ENCODE peak calls at places on chromosomes 5 and 9, in seven cellular contexts. One of them, this sample, is unnamed.

GRCh38 chr5:160539431-160539830 is 117.8 kb downstream of the PTTG1 start:
- DNase-seq in H1: no peak
- DNase-seq in neuronal stem cell: no peak
- DNase-seq in IMR-90: no peak
- DNase-seq in H9: no peak
- DNase-seq in mesendoderm: no peak
- DNase-seq in mesenchymal stem cell: no peak
- DNase-seq in this sample: no peak

GRCh38 chr9:121439711-121440110 is 59.9 kb downstream of the GGTA1 start:
- DNase-seq in H1: no peak
- DNase-seq in neuronal stem cell: no peak
- DNase-seq in IMR-90: peak
- DNase-seq in H9: no peak
- DNase-seq in mesendoderm: no peak
- DNase-seq in mesenchymal stem cell: peak
- DNase-seq in this sample: peak

GRCh38 chr9:106920701-106921283 is 57.8 kb downstream of the ZNF462 start:
- DNase-seq in H1: no peak
- DNase-seq in neuronal stem cell: peak
- DNase-seq in IMR-90: peak
- DNase-seq in H9: no peak
- DNase-seq in mesendoderm: peak
- DNase-seq in mesenchymal stem cell: peak
- DNase-seq in this sample: no peak

GRCh38 chr9:112473986-112474385 is 12.6 kb upstream of the KIAA1958 start:
- DNase-seq in H1: no peak
- DNase-seq in neuronal stem cell: no peak
- DNase-seq in IMR-90: no peak
- DNase-seq in H9: no peak
- DNase-seq in mesendoderm: no peak
- DNase-seq in mesenchymal stem cell: no peak
- DNase-seq in this sample: no peak

GRCh38 chr9:87107072-87107471 is 159.8 kb upstream of the GAS1 start:
- DNase-seq in H1: peak
- DNase-seq in neuronal stem cell: no peak
- DNase-seq in IMR-90: peak
- DNase-seq in H9: peak
- DNase-seq in mesendoderm: peak
- DNase-seq in mesenchymal stem cell: no peak
- DNase-seq in this sample: peak

GRCh38 chr9:108040783-108041182 is 551.2 kb upstream of the KLF4 start:
- DNase-seq in H1: no peak
- DNase-seq in neuronal stem cell: no peak
- DNase-seq in IMR-90: peak
- DNase-seq in H9: no peak
- DNase-seq in mesendoderm: no peak
- DNase-seq in mesenchymal stem cell: peak
- DNase-seq in this sample: peak

GRCh38 chr5:50343715-50344114 is 97.4 kb downstream of the EMB start:
- DNase-seq in H1: no peak
- DNase-seq in neuronal stem cell: no peak
- DNase-seq in IMR-90: no peak
- DNase-seq in H9: no peak
- DNase-seq in mesendoderm: no peak
- DNase-seq in mesenchymal stem cell: no peak
- DNase-seq in this sample: no peak

GRCh38 chr5:113167985-113168384 is 191.4 kb downstream of the DCP2 start:
- DNase-seq in H1: no peak
- DNase-seq in neuronal stem cell: no peak
- DNase-seq in IMR-90: no peak
- DNase-seq in H9: no peak
- DNase-seq in mesendoderm: no peak
- DNase-seq in mesenchymal stem cell: no peak
- DNase-seq in this sample: no peak

GRCh38 chr9:133127340-133127981 is 6.4 kb upstream of the RALGDS start:
- DNase-seq in H1: no peak
- DNase-seq in neuronal stem cell: no peak
- DNase-seq in IMR-90: no peak
- DNase-seq in H9: no peak
- DNase-seq in mesendoderm: no peak
- DNase-seq in mesenchymal stem cell: no peak
- DNase-seq in this sample: peak

GRCh38 chr5:132238169-132238744 is 10.6 kb upstream of the P4HA2 start:
- DNase-seq in H1: no peak
- DNase-seq in neuronal stem cell: peak
- DNase-seq in IMR-90: peak
- DNase-seq in H9: peak
- DNase-seq in mesendoderm: peak
- DNase-seq in mesenchymal stem cell: peak
- DNase-seq in this sample: peak

GRCh38 chr9:2574215-2574614 is 47.4 kb upstream of the VLDLR start:
- DNase-seq in H1: no peak
- DNase-seq in neuronal stem cell: no peak
- DNase-seq in IMR-90: no peak
- DNase-seq in H9: no peak
- DNase-seq in mesendoderm: no peak
- DNase-seq in mesenchymal stem cell: no peak
- DNase-seq in this sample: no peak

GRCh38 chr5:1521671-1522600 is 1.8 kb downstream of the LPCAT1 start:
- DNase-seq in H1: no peak
- DNase-seq in neuronal stem cell: no peak
- DNase-seq in IMR-90: peak
- DNase-seq in H9: peak
- DNase-seq in mesendoderm: peak
- DNase-seq in mesenchymal stem cell: peak
- DNase-seq in this sample: peak

GRCh38 chr5:149903441-149903840 is 41.2 kb downstream of the PDE6A start:
- DNase-seq in H1: no peak
- DNase-seq in neuronal stem cell: no peak
- DNase-seq in IMR-90: no peak
- DNase-seq in H9: no peak
- DNase-seq in mesendoderm: no peak
- DNase-seq in mesenchymal stem cell: no peak
- DNase-seq in this sample: no peak

GRCh38 chr5:139577689-139578347 is 16.7 kb downstream of the UBE2D2 start:
- DNase-seq in H1: no peak
- DNase-seq in neuronal stem cell: no peak
- DNase-seq in IMR-90: no peak
- DNase-seq in H9: no peak
- DNase-seq in mesendoderm: no peak
- DNase-seq in mesenchymal stem cell: peak
- DNase-seq in this sample: no peak

GRCh38 chr5:139575313-139575646 is 14.1 kb downstream of the UBE2D2 start:
- DNase-seq in H1: no peak
- DNase-seq in neuronal stem cell: no peak
- DNase-seq in IMR-90: no peak
- DNase-seq in H9: no peak
- DNase-seq in mesendoderm: no peak
- DNase-seq in mesenchymal stem cell: no peak
- DNase-seq in this sample: no peak

GRCh38 chr5:139575751-139576150 is 14.6 kb downstream of the UBE2D2 start:
- DNase-seq in H1: no peak
- DNase-seq in neuronal stem cell: no peak
- DNase-seq in IMR-90: no peak
- DNase-seq in H9: no peak
- DNase-seq in mesendoderm: no peak
- DNase-seq in mesenchymal stem cell: no peak
- DNase-seq in this sample: no peak

GRCh38 chr5:139574641-139575312 is 13.6 kb downstream of the UBE2D2 start:
- DNase-seq in H1: no peak
- DNase-seq in neuronal stem cell: no peak
- DNase-seq in IMR-90: peak
- DNase-seq in H9: no peak
- DNase-seq in mesendoderm: peak
- DNase-seq in mesenchymal stem cell: peak
- DNase-seq in this sample: peak

GRCh38 chr5:139578348-139578724 is 17.2 kb downstream of the UBE2D2 start:
- DNase-seq in H1: no peak
- DNase-seq in neuronal stem cell: no peak
- DNase-seq in IMR-90: no peak
- DNase-seq in H9: no peak
- DNase-seq in mesendoderm: no peak
- DNase-seq in mesenchymal stem cell: no peak
- DNase-seq in this sample: no peak
- H4K8ac ChIP-seq in H1: no peak
- H4K8ac ChIP-seq in neuronal stem cell: no peak
- H4K8ac ChIP-seq in IMR-90: no peak
- H4K8ac ChIP-seq in H9: no peak
- H4K8ac ChIP-seq in mesendoderm: no peak
- H4K8ac ChIP-seq in mesenchymal stem cell: no peak
- H4K8ac ChIP-seq in this sample: no peak

DNA sequence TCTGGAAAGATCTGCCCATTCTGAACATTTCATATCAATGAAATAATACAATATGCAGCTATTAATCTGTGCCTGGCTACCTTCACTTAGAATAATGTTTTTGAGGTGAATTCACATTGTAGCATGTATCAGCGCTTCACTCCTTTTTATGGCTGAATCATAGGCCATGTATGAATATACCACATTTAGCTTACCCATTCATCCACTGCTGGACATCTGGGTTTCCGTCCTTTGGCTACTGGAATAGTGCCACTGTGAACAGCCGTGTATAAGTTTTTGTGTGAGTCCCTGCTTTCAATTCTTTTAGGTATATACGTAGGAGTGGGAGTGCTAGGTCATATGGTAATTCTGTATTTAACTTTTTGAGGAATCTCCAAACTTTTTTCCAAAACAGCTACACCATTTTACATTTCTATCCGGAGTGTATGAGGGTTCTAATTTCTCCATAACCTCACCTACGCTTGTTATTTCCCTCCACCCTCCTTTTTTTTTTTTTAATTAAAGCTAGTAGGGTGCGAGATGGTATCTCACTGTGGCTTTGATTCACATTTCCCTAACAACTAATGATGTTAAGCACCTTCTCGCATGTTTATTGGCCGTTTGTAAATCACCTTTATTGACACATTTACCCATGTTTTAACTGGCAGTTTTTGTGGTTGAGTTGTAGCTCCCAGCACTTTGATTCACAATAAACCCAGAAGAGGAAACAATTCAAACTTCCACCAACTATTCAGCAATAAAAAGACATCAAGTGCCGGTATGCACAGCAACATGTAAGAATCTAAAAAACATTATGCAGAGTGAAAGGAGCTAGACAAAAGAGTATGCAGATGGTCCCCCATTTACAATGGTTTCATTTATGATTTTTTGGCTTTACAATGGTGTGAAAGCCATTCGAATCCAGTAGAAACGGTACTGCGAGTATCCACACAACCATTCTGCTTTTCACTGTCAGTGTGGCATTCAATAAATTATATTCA is 8.1 kb downstream of the SEMA4D start:
- DNase-seq in H1: no peak
- DNase-seq in neuronal stem cell: no peak
- DNase-seq in IMR-90: no peak
- DNase-seq in H9: peak
- DNase-seq in mesendoderm: no peak
- DNase-seq in mesenchymal stem cell: no peak
- DNase-seq in this sample: no peak
- H4K8ac ChIP-seq in H1: no peak
- H4K8ac ChIP-seq in neuronal stem cell: no peak
- H4K8ac ChIP-seq in IMR-90: no peak
- H4K8ac ChIP-seq in H9: no peak
- H4K8ac ChIP-seq in mesendoderm: no peak
- H4K8ac ChIP-seq in mesenchymal stem cell: no peak
- H4K8ac ChIP-seq in this sample: no peak

DNA sequence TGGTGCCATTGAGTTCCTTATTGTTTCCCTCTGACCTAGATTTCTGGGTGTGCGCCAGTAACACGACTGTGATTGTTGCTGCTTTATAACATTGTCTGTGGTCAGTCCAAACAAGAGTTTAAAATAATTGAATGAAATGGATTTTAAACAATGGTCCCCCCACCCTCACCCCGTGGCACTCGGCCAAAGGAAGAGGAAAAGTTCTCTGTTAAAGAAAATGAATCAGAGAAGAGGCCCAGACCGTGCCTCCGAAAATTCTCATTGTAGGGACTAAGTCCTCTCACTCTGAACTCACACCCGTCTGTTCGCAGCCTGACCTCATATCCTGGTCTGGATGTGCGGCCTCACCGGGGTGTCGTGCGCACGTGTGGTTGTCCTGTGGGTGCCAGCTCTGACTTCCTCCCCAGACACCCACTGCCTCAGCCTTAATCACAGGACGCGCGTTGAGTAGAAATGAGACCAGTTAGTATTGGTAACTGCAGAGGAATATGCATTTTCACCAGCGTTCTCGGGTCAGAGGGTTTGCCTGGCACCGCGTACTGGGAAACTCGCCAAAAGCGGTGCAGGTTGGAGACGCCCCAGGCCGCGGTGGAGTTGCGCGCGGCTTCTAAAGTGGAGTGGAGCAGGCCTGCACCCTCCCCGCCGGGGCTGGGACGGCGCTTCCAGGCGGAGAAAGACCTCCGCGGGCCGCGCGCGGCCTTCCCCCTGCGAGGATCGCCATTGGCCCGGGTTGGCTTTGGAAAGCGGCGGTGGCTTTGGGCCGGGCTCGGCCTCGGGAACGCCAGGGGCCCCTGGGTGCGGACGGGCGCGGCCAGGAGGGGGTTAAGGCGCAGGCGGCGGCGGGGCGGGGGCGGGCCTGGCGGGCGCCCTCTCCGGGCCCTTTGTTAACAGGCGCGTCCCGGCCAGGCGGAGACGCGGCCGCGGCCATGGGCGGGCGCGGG is at the start of gene ABL1:
- DNase-seq in H1: no peak
- DNase-seq in neuronal stem cell: peak
- DNase-seq in IMR-90: peak
- DNase-seq in H9: peak
- DNase-seq in mesendoderm: peak
- DNase-seq in mesenchymal stem cell: peak
- DNase-seq in this sample: peak
- H4K8ac ChIP-seq in H1: peak
- H4K8ac ChIP-seq in neuronal stem cell: peak
- H4K8ac ChIP-seq in IMR-90: peak
- H4K8ac ChIP-seq in H9: peak
- H4K8ac ChIP-seq in mesendoderm: peak
- H4K8ac ChIP-seq in mesenchymal stem cell: peak
- H4K8ac ChIP-seq in this sample: peak

DNA sequence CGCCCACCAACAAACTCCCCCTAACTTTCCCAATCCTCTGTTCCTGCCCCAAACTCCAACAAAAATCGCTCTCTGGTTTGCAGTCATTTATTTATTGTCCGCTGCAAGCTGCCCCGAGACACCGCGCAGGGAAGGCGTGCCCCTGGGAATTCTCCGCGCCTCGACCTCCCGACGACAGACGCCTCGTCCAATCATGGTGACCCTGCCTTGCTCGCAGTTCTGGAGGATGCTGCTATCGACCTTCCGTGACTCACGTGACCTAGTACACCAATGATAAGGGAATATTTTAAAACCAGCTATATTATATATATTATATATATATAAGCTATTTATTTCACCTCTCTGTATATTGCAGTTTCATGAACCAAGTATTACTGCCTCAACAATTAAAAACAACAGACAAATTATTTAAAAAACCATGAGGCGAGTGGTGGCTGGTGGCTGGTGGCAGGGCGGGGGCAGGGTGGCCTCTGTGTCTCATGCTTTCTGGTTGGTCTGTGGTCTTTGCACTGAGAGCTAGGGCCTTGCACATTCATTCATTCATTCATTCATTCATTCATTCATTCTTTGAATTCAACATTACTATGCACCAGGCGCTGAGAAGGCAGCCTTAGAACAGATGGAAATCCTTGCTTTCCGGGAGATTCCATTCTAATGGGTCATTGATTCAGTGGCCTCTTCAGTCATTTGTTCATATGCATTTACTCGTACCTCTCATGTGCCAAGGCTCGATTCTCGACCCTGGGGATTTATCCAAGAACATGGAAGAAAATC is 37.9 kb downstream of the FGF18 start:
- DNase-seq in H1: no peak
- DNase-seq in neuronal stem cell: no peak
- DNase-seq in IMR-90: no peak
- DNase-seq in H9: no peak
- DNase-seq in mesendoderm: no peak
- DNase-seq in mesenchymal stem cell: no peak
- DNase-seq in this sample: no peak
- H4K8ac ChIP-seq in H1: no peak
- H4K8ac ChIP-seq in neuronal stem cell: no peak
- H4K8ac ChIP-seq in IMR-90: no peak
- H4K8ac ChIP-seq in H9: no peak
- H4K8ac ChIP-seq in mesendoderm: no peak
- H4K8ac ChIP-seq in mesenchymal stem cell: no peak
- H4K8ac ChIP-seq in this sample: no peak